ENCODE peak calls at places on chromosomes 2 and 18, in seven cellular contexts. Q is endothelial cell of umbilical vein, N is spleen, A is cardiac muscle cell, D is neural progenitor cell, K is esophagus squamous epithelium, H is stomach. C is an unnamed sample.

GRCh38 chr2:55771612-55772011 is 78.0 kb upstream of the PNPT1 start:
- DNase-seq in Q (peak), N (no peak), A (peak), D (peak), K (no peak), H (no peak), C (no peak)

GRCh38 chr2:11805920-11806319 is 59.5 kb downstream of the LPIN1 start:
- DNase-seq in Q (no peak), N (no peak), A (no peak), D (no peak), K (no peak), H (no peak), C (no peak)

GRCh38 chr2:191322838-191323506 is 77.8 kb downstream of the MYO1B start:
- DNase-seq in Q (no peak), N (no peak), A (no peak), D (no peak), K (no peak), H (no peak), C (no peak)

GRCh38 chr2:191478754-191479679 is 198.9 kb upstream of the NABP1 start:
- DNase-seq in Q (peak), N (no peak), A (peak), D (peak), K (no peak), H (peak), C (peak)

GRCh38 chr2:226979004-226979403 is 143.2 kb downstream of the RHBDD1 start:
- DNase-seq in Q (no peak), N (no peak), A (no peak), D (peak), K (no peak), H (no peak), C (no peak)

GRCh38 chr2:61288070-61288841 is 126.3 kb downstream of the C2orf74 start:
- DNase-seq in Q (no peak), N (no peak), A (no peak), D (no peak), K (no peak), H (no peak), C (no peak)

GRCh38 chr2:235579128-235579527 is 85.3 kb downstream of the AGAP1 start:
- DNase-seq in Q (no peak), N (no peak), A (no peak), D (no peak), K (no peak), H (no peak), C (no peak)

GRCh38 chr2:63780483-63781155 is 61.1 kb upstream of the UGP2 start:
- DNase-seq in Q (no peak), N (no peak), A (no peak), D (peak), K (no peak), H (no peak), C (no peak)

GRCh38 chr2:235011929-235012631 is 60.3 kb downstream of the SH3BP4 start:
- DNase-seq in Q (no peak), N (no peak), A (no peak), D (peak), K (no peak), H (no peak), C (no peak)

GRCh38 chr2:48530033-48530804 is at the start of gene STON1:
- DNase-seq in Q (peak), N (peak), A (peak), D (peak), K (no peak), H (peak), C (peak)

GRCh38 chr2:4174796-4175195 is 471.4 kb downstream of the DCDC2C start:
- DNase-seq in Q (no peak), N (no peak), A (no peak), D (no peak), K (no peak), H (no peak), C (no peak)

GRCh38 chr2:177254433-177255226 is 9.9 kb downstream of the NFE2L2 start:
- DNase-seq in Q (peak), N (no peak), A (peak), D (peak), K (no peak), H (peak), C (peak)

GRCh38 chr2:3626118-3626816 is 31.4 kb downstream of the COLEC11 start:
- DNase-seq in Q (peak), N (peak), A (peak), D (no peak), K (no peak), H (peak), C (peak)

GRCh38 chr2:42040643-42041277 is 7.1 kb upstream of the PKDCC start:
- DNase-seq in Q (no peak), N (no peak), A (no peak), D (peak), K (no peak), H (no peak), C (no peak)

GRCh38 chr2:180519276-180519675 is 461.1 kb upstream of the UBE2E3 start:
- DNase-seq in Q (peak), N (no peak), A (no peak), D (no peak), K (no peak), H (no peak), C (no peak)

DNA sequence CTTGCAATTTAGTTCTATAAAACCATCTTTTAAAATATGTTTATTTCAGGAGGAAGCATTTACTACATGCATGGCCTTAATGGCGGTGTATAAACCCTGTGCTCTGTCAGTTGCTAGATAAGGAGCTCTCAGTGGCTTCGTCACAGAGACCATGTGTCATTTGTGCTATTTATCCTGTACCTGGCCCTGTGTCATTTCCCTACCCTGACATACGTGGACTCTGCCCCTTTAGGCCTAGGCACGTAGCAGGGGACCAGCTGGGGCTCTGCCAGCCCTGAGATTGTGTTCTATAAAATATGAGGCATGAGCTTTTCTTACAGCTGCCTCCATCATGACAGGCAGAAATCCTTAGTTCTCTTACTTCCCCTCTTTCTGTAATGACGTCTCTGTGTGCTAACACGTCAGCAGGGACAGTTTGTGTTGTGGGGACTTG is 88.0 kb downstream of the ITGB1BP1 start:
- DNase-seq in Q (no peak), N (no peak), A (no peak), D (no peak), K (no peak), H (no peak), C (no peak)
- H3K27ac ChIP-seq in Q (no peak), N (no peak), A (no peak), D (no peak), K (no peak), H (no peak), C (peak)

GRCh38 chr2:20507166-20507692 is 60.4 kb downstream of the RHOB start:
- DNase-seq in Q (no peak), N (peak), A (no peak), D (no peak), K (no peak), H (no peak), C (no peak)

GRCh38 chr2:20509301-20509765 is 62.5 kb downstream of the RHOB start:
- DNase-seq in Q (no peak), N (no peak), A (no peak), D (peak), K (no peak), H (no peak), C (no peak)

GRCh38 chr2:20507711-20508110 is 60.8 kb downstream of the RHOB start:
- DNase-seq in Q (no peak), N (no peak), A (no peak), D (no peak), K (no peak), H (no peak), C (no peak)

GRCh38 chr2:20504174-20504573 is 57.3 kb downstream of the RHOB start:
- DNase-seq in Q (no peak), N (no peak), A (no peak), D (no peak), K (no peak), H (no peak), C (no peak)

DNA sequence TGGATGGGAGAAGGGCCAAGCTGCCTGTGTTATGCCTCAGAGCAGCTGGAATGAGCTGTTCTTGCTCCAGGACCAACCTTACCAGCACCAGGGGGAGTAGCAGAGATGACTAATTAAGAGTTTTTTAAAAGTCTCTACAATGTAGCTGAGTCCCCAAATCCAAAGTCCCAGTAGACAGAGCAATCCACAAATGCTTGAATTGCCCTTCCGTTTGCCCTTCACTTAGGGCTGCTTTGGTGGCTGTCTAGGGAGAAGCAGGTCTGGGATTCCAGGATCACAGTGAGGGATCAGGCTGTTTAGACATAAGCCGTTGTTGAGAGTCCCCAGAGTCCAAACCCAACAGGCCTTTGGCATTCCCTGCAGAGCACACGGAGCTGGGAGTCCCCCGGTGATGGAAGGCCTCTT is 59.4 kb downstream of the RHOB start:
- DNase-seq in Q (peak), N (no peak), A (no peak), D (no peak), K (no peak), H (no peak), C (no peak)
- TF ChIP-seq CTCF in Q (peak), N (no peak), A (peak), D (no peak), K (no peak), H (no peak), C (peak)

GRCh38 chr2:26043109-26043508 is 9.2 kb downstream of the RAB10 start:
- DNase-seq in Q (no peak), N (no peak), A (no peak), D (no peak), K (no peak), H (no peak), C (no peak)

GRCh38 chr2:26049641-26050040 is 15.8 kb downstream of the RAB10 start:
- DNase-seq in Q (no peak), N (no peak), A (no peak), D (no peak), K (no peak), H (no peak), C (no peak)

GRCh38 chr2:26039603-26040367 is 5.9 kb downstream of the RAB10 start:
- DNase-seq in Q (no peak), N (no peak), A (no peak), D (no peak), K (no peak), H (no peak), C (no peak)

GRCh38 chr2:26048791-26049190 is 14.9 kb downstream of the RAB10 start:
- DNase-seq in Q (no peak), N (no peak), A (no peak), D (no peak), K (no peak), H (no peak), C (no peak)

DNA sequence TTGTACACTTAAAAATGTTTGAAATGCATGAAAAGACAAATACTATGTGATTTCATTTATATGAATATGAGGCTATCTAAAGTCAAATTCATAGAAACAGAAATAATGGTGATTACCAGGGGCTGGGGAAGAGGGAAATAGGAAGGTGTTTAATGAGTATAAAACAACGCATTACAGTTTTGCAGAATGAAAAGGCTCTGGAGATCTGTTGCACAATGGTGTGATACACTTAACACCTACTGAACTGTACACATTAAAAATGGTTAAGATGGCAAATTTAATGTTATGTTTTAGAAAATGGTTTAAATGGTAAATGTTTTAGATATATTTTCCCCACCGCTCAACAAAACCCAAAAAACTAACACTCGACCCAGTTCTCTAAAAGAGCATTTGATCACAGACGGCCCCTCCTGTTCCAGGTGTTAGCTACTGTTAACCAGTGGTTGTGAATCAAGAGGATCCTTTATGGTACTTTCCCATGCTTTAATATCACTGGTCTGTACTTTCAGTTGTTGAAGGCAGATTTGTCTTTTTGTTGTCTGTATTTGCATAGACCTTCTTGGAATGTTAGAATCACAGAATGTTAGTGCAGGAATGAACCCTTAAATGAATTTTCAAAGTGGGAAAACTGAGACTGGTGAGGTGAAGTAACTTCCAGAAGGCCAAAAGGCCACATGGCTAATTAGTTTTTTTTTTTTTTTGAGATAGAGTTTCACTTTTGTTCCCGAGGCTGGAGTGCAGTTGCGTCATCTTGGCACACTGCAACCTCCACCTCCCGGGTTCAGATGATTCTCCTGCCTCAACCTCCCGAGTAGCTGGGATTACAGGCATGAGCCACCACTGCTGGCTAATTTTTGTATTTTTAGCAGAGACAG is 10.2 kb downstream of the RAB10 start:
- DNase-seq in Q (peak), N (no peak), A (no peak), D (no peak), K (no peak), H (peak), C (no peak)
- H3K4me3 ChIP-seq in Q (no peak), N (no peak), A (no peak), D (no peak), K (peak), H (peak), C (no peak)

GRCh38 chr18:73264562-73264921 is 396.8 kb upstream of the NETO1 start:
- DNase-seq in Q (no peak), N (no peak), A (no peak), D (no peak), K (no peak), H (no peak), C (no peak)

GRCh38 chr18:73258375-73259087 is 390.7 kb upstream of the NETO1 start:
- DNase-seq in Q (no peak), N (no peak), A (no peak), D (no peak), K (no peak), H (no peak), C (no peak)

GRCh38 chr18:73261243-73261642 is 393.5 kb upstream of the NETO1 start:
- DNase-seq in Q (no peak), N (no peak), A (no peak), D (no peak), K (no peak), H (no peak), C (no peak)

DNA sequence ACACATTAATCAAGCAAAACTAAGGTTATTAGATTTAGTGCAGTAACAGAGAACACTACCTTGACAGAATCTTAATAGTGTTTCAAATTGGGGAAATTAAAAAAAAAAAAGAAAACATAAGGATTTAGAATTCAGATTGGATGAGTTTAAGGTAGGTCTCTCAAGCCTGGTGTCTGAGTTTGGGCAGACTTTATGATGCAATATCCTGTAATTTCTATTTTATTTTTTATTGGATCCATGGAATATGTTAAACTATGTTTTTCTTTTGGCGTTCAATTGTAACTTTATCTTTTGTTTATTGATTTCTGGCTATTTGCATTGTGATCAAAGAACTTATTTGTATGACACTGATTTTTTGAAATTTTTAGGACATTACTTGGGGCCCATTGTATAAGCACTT is 394.1 kb upstream of the NETO1 start:
- DNase-seq in Q (no peak), N (no peak), A (no peak), D (no peak), K (no peak), H (no peak), C (no peak)
- H3K27ac ChIP-seq in Q (no peak), N (no peak), A (no peak), D (no peak), K (no peak), H (no peak), C (no peak)

GRCh38 chr2:218970916-218971315 is 11.4 kb downstream of the CDK5R2 start:
- DNase-seq in Q (no peak), N (peak), A (no peak), D (no peak), K (no peak), H (no peak), C (no peak)
- TF ChIP-seq CTCF in Q (no peak), N (no peak), A (no peak), D (no peak), K (no peak), H (no peak), C (no peak)

GRCh38 chr18:9810994-9811393 is 74.8 kb upstream of the TXNDC2 start:
- DNase-seq in Q (no peak), N (no peak), A (peak), D (peak), K (no peak), H (no peak), C (no peak)
- H3K4me3 ChIP-seq in Q (no peak), N (no peak), A (no peak), D (no peak), K (no peak), H (no peak), C (no peak)

GRCh38 chr2:69159988-69160387 is 147.0 kb downstream of the ANTXR1 start:
- DNase-seq in Q (no peak), N (no peak), A (no peak), D (peak), K (no peak), H (no peak), C (no peak)
- H3K27ac ChIP-seq in Q (no peak), N (no peak), A (no peak), D (no peak), K (peak), H (no peak), C (no peak)